ENCODE peak calls at places on chromosomes 3 and 15, in four cellular contexts. N is K562, G is HepG2, F is GM12878. T is an unnamed sample.

GRCh38 chr3:178003756-178004155 is 532.5 kb upstream of the KCNMB2 start:
- DNase-seq in N (no peak), G (no peak), F (no peak), T (no peak)

GRCh38 chr15:52324109-52324508 is 28.5 kb upstream of the MYO5C start:
- DNase-seq in N (no peak), G (no peak), F (no peak), T (no peak)

GRCh38 chr15:73677146-73677607 is 7.0 kb upstream of the CD276 start:
- DNase-seq in N (peak), G (peak), F (no peak), T (peak)

GRCh38 chr3:11060500-11061251 is 68.1 kb downstream of the SLC6A1 start:
- DNase-seq in N (peak), G (peak), F (no peak), T (peak)

GRCh38 chr3:170707899-170708298 is 122.0 kb upstream of the SLC7A14 start:
- DNase-seq in N (no peak), G (no peak), F (no peak), T (no peak)

GRCh38 chr3:43004282-43004681 is 25.2 kb downstream of the GASK1A start:
- DNase-seq in N (no peak), G (no peak), F (no peak), T (no peak)

GRCh38 chr3:41102750-41103149 is 96.6 kb upstream of the CTNNB1 start:
- DNase-seq in N (no peak), G (no peak), F (no peak), T (no peak)

GRCh38 chr15:70142322-70143191 is 44.8 kb upstream of the TLE3 start:
- DNase-seq in N (no peak), G (no peak), F (no peak), T (no peak)

GRCh38 chr15:66498501-66499386 is 1.2 kb upstream of the SNAPC5 start:
- DNase-seq in N (no peak), G (peak), F (no peak), T (no peak)

GRCh38 chr3:178189854-178190253 is 346.4 kb upstream of the KCNMB2 start:
- DNase-seq in N (no peak), G (no peak), F (no peak), T (no peak)

GRCh38 chr3:49668861-49669260 is 5.3 kb upstream of the APEH start:
- DNase-seq in N (no peak), G (peak), F (no peak), T (no peak)

GRCh38 chr15:51750942-51751686 is at the start of gene TMOD2:
- DNase-seq in N (peak), G (no peak), F (no peak), T (peak)

GRCh38 chr3:133413166-133414020 is 13.5 kb downstream of the BFSP2 start:
- DNase-seq in N (no peak), G (no peak), F (no peak), T (peak)

GRCh38 chr3:182565916-182566524 is 227.3 kb upstream of the ATP11B start:
- DNase-seq in N (no peak), G (no peak), F (no peak), T (no peak)

GRCh38 chr15:62125763-62126162 is 39.3 kb downstream of the C2CD4B start:
- DNase-seq in N (peak), G (peak), F (no peak), T (peak)

GRCh38 chr3:23664459-23664858 is 141.3 kb upstream of the UBE2E1 start:
- DNase-seq in N (no peak), G (no peak), F (no peak), T (no peak)

GRCh38 chr3:25338158-25338725 is 89.8 kb upstream of the RARB start:
- DNase-seq in N (no peak), G (no peak), F (no peak), T (no peak)

GRCh38 chr3:123258811-123259420 is 57.2 kb downstream of the SEC22A start:
- DNase-seq in N (peak), G (peak), F (no peak), T (peak)

GRCh38 chr3:197353867-197354180 is 55.4 kb upstream of the DLG1 start:
- DNase-seq in N (no peak), G (no peak), F (no peak), T (no peak)

GRCh38 chr15:31267161-31268107 is 59.2 kb upstream of the KLF13 start:
- DNase-seq in N (no peak), G (no peak), F (no peak), T (no peak)

GRCh38 chr3:40317061-40317676 is 7.7 kb downstream of the EIF1B start:
- DNase-seq in N (peak), G (peak), F (no peak), T (peak)

GRCh38 chr15:67149068-67149841 is 83.9 kb downstream of the SMAD3 start:
- DNase-seq in N (no peak), G (peak), F (no peak), T (no peak)

GRCh38 chr3:195263193-195263924 is 7.6 kb downstream of the XXYLT1 start:
- DNase-seq in N (no peak), G (no peak), F (no peak), T (no peak)

GRCh38 chr3:195187609-195188529 is 83.1 kb downstream of the XXYLT1 start:
- DNase-seq in N (no peak), G (no peak), F (no peak), T (no peak)

GRCh38 chr15:81809543-81809942 is 236.3 kb downstream of the MEX3B start:
- DNase-seq in N (peak), G (peak), F (no peak), T (peak)

GRCh38 chr15:98881526-98882517 is 125.8 kb downstream of the PGPEP1L start:
- DNase-seq in N (peak), G (peak), F (no peak), T (peak)

GRCh38 chr3:186107148-186108105 is 1.5 kb downstream of the ETV5 start:
- DNase-seq in N (peak), G (peak), F (no peak), T (peak)

GRCh38 chr3:186108941-186109865 is at the start of gene ETV5:
- DNase-seq in N (peak), G (peak), F (peak), T (peak)

GRCh38 chr3:186108106-186108940 is 566 bp downstream of the ETV5 start:
- DNase-seq in N (peak), G (peak), F (no peak), T (peak)

GRCh38 chr3:186102687-186103086 is 6.2 kb downstream of the ETV5 start:
- DNase-seq in N (no peak), G (no peak), F (no peak), T (no peak)

GRCh38 chr3:186105543-186105942 is 3.3 kb downstream of the ETV5 start:
- DNase-seq in N (no peak), G (no peak), F (no peak), T (peak)
- TF ChIP-seq SP1 in N (no peak), G (no peak), F (no peak), T (no peak)

GRCh38 chr3:120200836-120201235 is 84.2 kb downstream of the GPR156 start:
- DNase-seq in N (no peak), G (no peak), F (no peak), T (no peak)

GRCh38 chr3:120204338-120204737 is 80.7 kb downstream of the GPR156 start:
- DNase-seq in N (no peak), G (no peak), F (no peak), T (no peak)

GRCh38 chr3:120202363-120202762 is 82.7 kb downstream of the GPR156 start:
- DNase-seq in N (no peak), G (no peak), F (no peak), T (no peak)

GRCh38 chr3:120203621-120204020 is 81.4 kb downstream of the GPR156 start:
- DNase-seq in N (no peak), G (no peak), F (no peak), T (no peak)

DNA sequence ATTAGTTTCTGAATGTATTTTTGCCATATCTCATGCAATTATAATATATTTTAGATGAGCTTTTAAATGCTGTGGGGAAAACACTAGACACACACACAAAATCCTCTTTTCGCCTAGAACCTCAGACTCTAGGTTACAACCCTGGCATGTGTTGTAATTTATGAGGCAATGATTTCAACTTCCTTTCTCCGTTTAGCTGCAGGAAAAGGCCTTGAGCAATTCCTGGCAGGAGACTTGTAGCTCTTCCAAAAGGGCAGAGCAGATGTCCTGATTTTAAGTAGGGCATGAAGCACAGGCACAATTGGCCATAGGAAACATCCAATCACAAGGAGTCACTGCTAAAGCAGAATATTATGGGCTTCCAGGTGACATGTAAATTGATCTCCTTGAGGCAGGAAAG is 82.0 kb downstream of the GPR156 start:
- DNase-seq in N (no peak), G (no peak), F (no peak), T (no peak)
- TF ChIP-seq FOXK2 in N (no peak), G (no peak), F (no peak), T (no peak)

GRCh38 chr3:184169896-184170875 is 4.5 kb upstream of the AP2M1 start:
- DNase-seq in N (no peak), G (no peak), F (no peak), T (no peak)

GRCh38 chr3:184166671-184167070 is 8.0 kb upstream of the AP2M1 start:
- DNase-seq in N (no peak), G (no peak), F (no peak), T (no peak)

GRCh38 chr3:184167786-184168185 is 6.9 kb upstream of the AP2M1 start:
- DNase-seq in N (no peak), G (no peak), F (no peak), T (no peak)

GRCh38 chr3:184165548-184165947 is 9.1 kb upstream of the AP2M1 start:
- DNase-seq in N (no peak), G (no peak), F (no peak), T (no peak)

GRCh38 chr3:184168363-184169120 is 6.1 kb upstream of the AP2M1 start:
- DNase-seq in N (no peak), G (no peak), F (no peak), T (no peak)
- TF ChIP-seq BHLHE40 in N (no peak), G (no peak), F (no peak), T (no peak)

DNA sequence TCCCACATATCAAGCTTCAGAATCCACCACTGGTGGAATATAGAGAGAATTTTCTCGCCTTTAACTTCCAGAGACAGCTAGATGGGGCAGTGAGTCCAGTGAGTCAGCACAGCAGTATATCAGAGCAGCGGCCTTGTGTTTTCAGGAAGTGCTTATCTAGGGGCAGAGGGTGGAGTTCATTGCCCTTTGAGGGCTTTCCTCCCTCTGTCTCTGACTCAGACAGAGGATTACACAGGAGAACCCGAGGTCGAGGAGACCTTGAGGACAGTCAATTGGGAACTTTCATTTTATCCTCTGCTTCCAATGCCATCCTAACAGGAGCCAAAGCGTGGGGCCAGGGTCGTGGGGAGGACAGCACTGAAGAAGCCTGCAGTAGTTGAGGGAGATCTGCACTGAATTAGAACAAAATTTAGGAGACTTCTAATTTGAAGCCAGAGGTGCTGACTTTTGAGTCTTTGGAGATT is 109.6 kb upstream of the UMPS start:
- DNase-seq in N (peak), G (peak), F (peak), T (no peak)
- TF ChIP-seq SP1 in N (no peak), G (no peak), F (no peak), T (no peak)

GRCh38 chr3:47758261-47759025 is 23.2 kb downstream of the SMARCC1 start:
- DNase-seq in N (no peak), G (no peak), F (no peak), T (no peak)

GRCh38 chr3:47761046-47761445 is 20.6 kb downstream of the SMARCC1 start:
- DNase-seq in N (no peak), G (no peak), F (no peak), T (no peak)

GRCh38 chr3:47766186-47766585 is 15.5 kb downstream of the SMARCC1 start:
- DNase-seq in N (no peak), G (no peak), F (no peak), T (no peak)

GRCh38 chr3:47762233-47762632 is 19.5 kb downstream of the SMARCC1 start:
- DNase-seq in N (peak), G (no peak), F (no peak), T (no peak)
- TF ChIP-seq FOXK2 in N (peak), G (no peak), F (no peak), T (no peak)

GRCh38 chr3:152113413-152113812 is 155.3 kb upstream of the MBNL1 start:
- DNase-seq in N (no peak), G (no peak), F (no peak), T (no peak)

GRCh38 chr3:152109038-152109437 is 159.7 kb upstream of the MBNL1 start:
- DNase-seq in N (peak), G (no peak), F (no peak), T (no peak)

GRCh38 chr3:152113992-152114651 is 154.6 kb upstream of the MBNL1 start:
- DNase-seq in N (no peak), G (no peak), F (no peak), T (no peak)
- TF ChIP-seq BHLHE40 in N (no peak), G (no peak), F (no peak), T (no peak)

DNA sequence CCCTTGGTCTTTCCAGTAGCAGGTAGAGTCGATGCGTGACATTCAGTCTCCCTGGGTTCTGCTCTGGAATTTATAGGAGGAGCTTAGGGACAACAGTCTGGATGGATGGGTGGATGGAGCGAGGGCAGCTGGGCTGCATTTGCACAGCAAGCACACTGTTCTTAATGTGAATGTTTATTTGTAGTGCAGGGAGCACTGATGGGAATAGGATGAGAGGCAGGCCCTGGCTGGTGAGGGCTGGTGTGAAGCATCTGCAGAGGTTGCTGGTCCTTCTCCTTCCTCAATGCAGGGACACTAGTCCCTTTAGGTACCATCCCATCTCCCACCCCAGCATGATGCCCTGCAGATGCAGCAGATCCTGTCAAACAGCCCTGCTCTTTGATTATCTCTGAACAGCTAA is 176.3 kb downstream of the EPHB1 start:
- DNase-seq in N (no peak), G (no peak), F (no peak), T (no peak)
- TF ChIP-seq SP1 in N (no peak), G (no peak), F (no peak), T (no peak)

GRCh38 chr3:110419096-110419495 is 652.5 kb upstream of the NECTIN3 start:
- DNase-seq in N (no peak), G (no peak), F (no peak), T (no peak)

GRCh38 chr3:110423276-110423675 is 648.3 kb upstream of the NECTIN3 start:
- DNase-seq in N (no peak), G (no peak), F (no peak), T (no peak)

GRCh38 chr3:110419571-110419970 is 652.0 kb upstream of the NECTIN3 start:
- DNase-seq in N (no peak), G (no peak), F (no peak), T (no peak)

GRCh38 chr3:110414851-110415250 is 656.8 kb upstream of the NECTIN3 start:
- DNase-seq in N (no peak), G (peak), F (no peak), T (no peak)

DNA sequence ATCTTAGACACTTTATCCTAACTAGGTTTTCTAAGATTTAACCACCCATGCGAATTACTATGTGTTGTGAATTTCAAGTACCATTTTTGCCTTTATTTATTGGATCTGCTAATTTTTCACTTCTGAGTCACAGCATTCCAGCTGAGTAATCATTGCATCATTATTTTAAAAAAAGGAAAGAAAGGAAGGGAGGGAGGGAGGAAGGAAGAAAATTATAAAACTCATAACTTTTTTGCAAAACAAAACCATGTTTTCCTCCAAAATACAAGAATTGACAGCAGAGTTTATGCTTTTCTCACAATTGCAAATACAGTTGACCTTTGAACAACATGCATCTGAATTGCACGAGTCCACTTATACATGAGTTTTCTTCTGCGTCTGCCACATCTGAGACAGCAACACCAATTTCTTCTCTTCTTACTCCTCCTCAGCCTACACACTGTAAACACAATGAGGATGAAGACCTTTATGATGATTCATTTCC is 651.4 kb upstream of the NECTIN3 start:
- DNase-seq in N (no peak), G (no peak), F (no peak), T (no peak)
- TF ChIP-seq FOXK2 in N (no peak), G (no peak), F (no peak), T (no peak)